ENCODE peak calls at places on chromosomes 6 and 20, in six cellular contexts. One of them, this sample, is unnamed. For H3K36me3, the result is how much of the 10 kb centered on the place peaks cover.

GRCh38 chr6:170124836-170125235 is 166.0 kb downstream of the DLL1 start:
- DNase-seq in CD8-positive, alpha-beta memory T cell: no peak
- DNase-seq in heart left ventricle: peak
- DNase-seq in BJ: no peak
- DNase-seq in SJSA1: no peak
- DNase-seq in heart right ventricle: no peak
- DNase-seq in this sample: no peak

GRCh38 chr6:43246301-43247114 is 3.2 kb downstream of the TTBK1 start:
- DNase-seq in CD8-positive, alpha-beta memory T cell: no peak
- DNase-seq in heart left ventricle: peak
- DNase-seq in BJ: no peak
- DNase-seq in SJSA1: no peak
- DNase-seq in heart right ventricle: peak
- DNase-seq in this sample: no peak

GRCh38 chr6:136312975-136313374 is 23.3 kb upstream of the BCLAF1 start:
- DNase-seq in CD8-positive, alpha-beta memory T cell: no peak
- DNase-seq in heart left ventricle: no peak
- DNase-seq in BJ: no peak
- DNase-seq in SJSA1: no peak
- DNase-seq in heart right ventricle: no peak
- DNase-seq in this sample: no peak

GRCh38 chr20:44134897-44135810 is 51.8 kb downstream of the JPH2 start:
- DNase-seq in CD8-positive, alpha-beta memory T cell: no peak
- DNase-seq in heart left ventricle: no peak
- DNase-seq in BJ: no peak
- DNase-seq in SJSA1: peak
- DNase-seq in heart right ventricle: no peak
- DNase-seq in this sample: no peak

GRCh38 chr6:155853011-155853410 is 397.4 kb upstream of the NOX3 start:
- DNase-seq in CD8-positive, alpha-beta memory T cell: no peak
- DNase-seq in heart left ventricle: no peak
- DNase-seq in BJ: no peak
- DNase-seq in SJSA1: no peak
- DNase-seq in heart right ventricle: no peak
- DNase-seq in this sample: no peak

GRCh38 chr6:20367716-20368485 is 33.8 kb upstream of the E2F3 start:
- DNase-seq in CD8-positive, alpha-beta memory T cell: no peak
- DNase-seq in heart left ventricle: no peak
- DNase-seq in BJ: no peak
- DNase-seq in SJSA1: no peak
- DNase-seq in heart right ventricle: no peak
- DNase-seq in this sample: no peak

GRCh38 chr6:56986611-56987010 is 31.7 kb downstream of the BEND6 start:
- DNase-seq in CD8-positive, alpha-beta memory T cell: no peak
- DNase-seq in heart left ventricle: no peak
- DNase-seq in BJ: no peak
- DNase-seq in SJSA1: no peak
- DNase-seq in heart right ventricle: no peak
- DNase-seq in this sample: no peak

GRCh38 chr6:13916230-13916944 is 8.4 kb upstream of the RNF182 start:
- DNase-seq in CD8-positive, alpha-beta memory T cell: no peak
- DNase-seq in heart left ventricle: no peak
- DNase-seq in BJ: no peak
- DNase-seq in SJSA1: no peak
- DNase-seq in heart right ventricle: no peak
- DNase-seq in this sample: no peak

GRCh38 chr20:19889011-19889953 is 127.9 kb upstream of the NAA20 start:
- DNase-seq in CD8-positive, alpha-beta memory T cell: no peak
- DNase-seq in heart left ventricle: peak
- DNase-seq in BJ: peak
- DNase-seq in SJSA1: peak
- DNase-seq in heart right ventricle: peak
- DNase-seq in this sample: no peak

GRCh38 chr6:108169801-108170606 is 4.2 kb downstream of the NR2E1 start:
- DNase-seq in CD8-positive, alpha-beta memory T cell: no peak
- DNase-seq in heart left ventricle: no peak
- DNase-seq in BJ: no peak
- DNase-seq in SJSA1: no peak
- DNase-seq in heart right ventricle: no peak
- DNase-seq in this sample: no peak

GRCh38 chr6:41706876-41707564 is 28.4 kb downstream of the TFEB start:
- DNase-seq in CD8-positive, alpha-beta memory T cell: no peak
- DNase-seq in heart left ventricle: no peak
- DNase-seq in BJ: no peak
- DNase-seq in SJSA1: no peak
- DNase-seq in heart right ventricle: no peak
- DNase-seq in this sample: no peak

GRCh38 chr20:2358006-2358405 is 22.7 kb upstream of the TGM6 start:
- DNase-seq in CD8-positive, alpha-beta memory T cell: no peak
- DNase-seq in heart left ventricle: no peak
- DNase-seq in BJ: no peak
- DNase-seq in SJSA1: no peak
- DNase-seq in heart right ventricle: no peak
- DNase-seq in this sample: no peak

GRCh38 chr6:139539852-139540251 is 165.4 kb upstream of the CITED2 start:
- DNase-seq in CD8-positive, alpha-beta memory T cell: no peak
- DNase-seq in heart left ventricle: peak
- DNase-seq in BJ: peak
- DNase-seq in SJSA1: peak
- DNase-seq in heart right ventricle: peak
- DNase-seq in this sample: no peak

GRCh38 chr20:41524980-41525613 is 93.1 kb downstream of the CHD6 start:
- DNase-seq in CD8-positive, alpha-beta memory T cell: no peak
- DNase-seq in heart left ventricle: peak
- DNase-seq in BJ: no peak
- DNase-seq in SJSA1: no peak
- DNase-seq in heart right ventricle: peak
- DNase-seq in this sample: no peak

GRCh38 chr6:12110523-12111154 is 98.5 kb downstream of the HIVEP1 start:
- DNase-seq in CD8-positive, alpha-beta memory T cell: no peak
- DNase-seq in heart left ventricle: no peak
- DNase-seq in BJ: no peak
- DNase-seq in SJSA1: no peak
- DNase-seq in heart right ventricle: no peak
- DNase-seq in this sample: no peak

GRCh38 chr6:93819189-93819588 is 399.8 kb upstream of the EPHA7 start:
- DNase-seq in CD8-positive, alpha-beta memory T cell: no peak
- DNase-seq in heart left ventricle: no peak
- DNase-seq in BJ: no peak
- DNase-seq in SJSA1: no peak
- DNase-seq in heart right ventricle: no peak
- DNase-seq in this sample: no peak

GRCh38 chr20:550611-551010 is 7.0 kb upstream of the CSNK2A1 start:
- DNase-seq in CD8-positive, alpha-beta memory T cell: no peak
- DNase-seq in heart left ventricle: no peak
- DNase-seq in BJ: no peak
- DNase-seq in SJSA1: no peak
- DNase-seq in heart right ventricle: no peak
- DNase-seq in this sample: no peak

GRCh38 chr20:49340161-49340966 is 62.5 kb upstream of the ZNFX1 start:
- DNase-seq in CD8-positive, alpha-beta memory T cell: no peak
- DNase-seq in heart left ventricle: no peak
- DNase-seq in BJ: no peak
- DNase-seq in SJSA1: peak
- DNase-seq in heart right ventricle: no peak
- DNase-seq in this sample: no peak

GRCh38 chr20:11755071-11755881 is 162.4 kb upstream of the BTBD3 start:
- DNase-seq in CD8-positive, alpha-beta memory T cell: no peak
- DNase-seq in heart left ventricle: no peak
- DNase-seq in BJ: peak
- DNase-seq in SJSA1: peak
- DNase-seq in heart right ventricle: no peak
- DNase-seq in this sample: no peak

GRCh38 chr6:35568967-35569606 is 56.4 kb upstream of the TULP1 start:
- DNase-seq in CD8-positive, alpha-beta memory T cell: no peak
- DNase-seq in heart left ventricle: no peak
- DNase-seq in BJ: no peak
- DNase-seq in SJSA1: no peak
- DNase-seq in heart right ventricle: peak
- DNase-seq in this sample: peak

GRCh38 chr6:43733471-43734293 is 36.3 kb upstream of the VEGFA start:
- DNase-seq in CD8-positive, alpha-beta memory T cell: no peak
- DNase-seq in heart left ventricle: no peak
- DNase-seq in BJ: no peak
- DNase-seq in SJSA1: no peak
- DNase-seq in heart right ventricle: no peak
- DNase-seq in this sample: no peak

GRCh38 chr20:54362283-54362682 is 113.1 kb upstream of the DOK5 start:
- DNase-seq in CD8-positive, alpha-beta memory T cell: no peak
- DNase-seq in heart left ventricle: no peak
- DNase-seq in BJ: no peak
- DNase-seq in SJSA1: no peak
- DNase-seq in heart right ventricle: no peak
- DNase-seq in this sample: no peak

GRCh38 chr6:10194816-10195639 is 219.8 kb downstream of the TFAP2A start:
- DNase-seq in CD8-positive, alpha-beta memory T cell: no peak
- DNase-seq in heart left ventricle: no peak
- DNase-seq in BJ: no peak
- DNase-seq in SJSA1: no peak
- DNase-seq in heart right ventricle: no peak
- DNase-seq in this sample: no peak

GRCh38 chr20:8647868-8648495 is 420.9 kb upstream of the PLCB4 start:
- DNase-seq in CD8-positive, alpha-beta memory T cell: no peak
- DNase-seq in heart left ventricle: peak
- DNase-seq in BJ: no peak
- DNase-seq in SJSA1: no peak
- DNase-seq in heart right ventricle: peak
- DNase-seq in this sample: no peak

GRCh38 chr6:72825265-72825918 is 203.5 kb downstream of the KCNQ5 start:
- DNase-seq in CD8-positive, alpha-beta memory T cell: no peak
- DNase-seq in heart left ventricle: no peak
- DNase-seq in BJ: no peak
- DNase-seq in SJSA1: peak
- DNase-seq in heart right ventricle: no peak
- DNase-seq in this sample: no peak

GRCh38 chr6:151071295-151071694 is 168.5 kb upstream of the AKAP12 start:
- DNase-seq in CD8-positive, alpha-beta memory T cell: no peak
- DNase-seq in heart left ventricle: peak
- DNase-seq in BJ: peak
- DNase-seq in SJSA1: peak
- DNase-seq in heart right ventricle: no peak
- DNase-seq in this sample: no peak

GRCh38 chr6:39301606-39302005 is 12.6 kb downstream of the KCNK17 start:
- DNase-seq in CD8-positive, alpha-beta memory T cell: no peak
- DNase-seq in heart left ventricle: no peak
- DNase-seq in BJ: no peak
- DNase-seq in SJSA1: no peak
- DNase-seq in heart right ventricle: no peak
- DNase-seq in this sample: no peak

GRCh38 chr6:32826996-32827395 is 10.2 kb upstream of the HLA-DOB start:
- DNase-seq in CD8-positive, alpha-beta memory T cell: no peak
- DNase-seq in heart left ventricle: no peak
- DNase-seq in BJ: no peak
- DNase-seq in SJSA1: no peak
- DNase-seq in heart right ventricle: no peak
- DNase-seq in this sample: no peak

GRCh38 chr6:32830936-32831335 is 7.6 kb downstream of the TAP2 start:
- DNase-seq in CD8-positive, alpha-beta memory T cell: no peak
- DNase-seq in heart left ventricle: no peak
- DNase-seq in BJ: no peak
- DNase-seq in SJSA1: no peak
- DNase-seq in heart right ventricle: no peak
- DNase-seq in this sample: no peak

GRCh38 chr6:32830017-32830416 is 8.5 kb downstream of the TAP2 start:
- DNase-seq in CD8-positive, alpha-beta memory T cell: no peak
- DNase-seq in heart left ventricle: no peak
- DNase-seq in BJ: no peak
- DNase-seq in SJSA1: no peak
- DNase-seq in heart right ventricle: no peak
- DNase-seq in this sample: no peak

GRCh38 chr6:32832535-32832934 is 6.0 kb downstream of the TAP2 start:
- DNase-seq in CD8-positive, alpha-beta memory T cell: no peak
- DNase-seq in heart left ventricle: no peak
- DNase-seq in BJ: no peak
- DNase-seq in SJSA1: no peak
- DNase-seq in heart right ventricle: no peak
- DNase-seq in this sample: no peak

GRCh38 chr6:32829495-32829894 is 9.0 kb downstream of the TAP2 start:
- DNase-seq in CD8-positive, alpha-beta memory T cell: no peak
- DNase-seq in heart left ventricle: no peak
- DNase-seq in BJ: no peak
- DNase-seq in SJSA1: no peak
- DNase-seq in heart right ventricle: no peak
- DNase-seq in this sample: no peak
- H3K36me3 ChIP-seq in CD8-positive, alpha-beta memory T cell: under half
- H3K36me3 ChIP-seq in heart left ventricle: under half
- H3K36me3 ChIP-seq in BJ: under half
- H3K36me3 ChIP-seq in SJSA1: half or more
- H3K36me3 ChIP-seq in heart right ventricle: half or more
- H3K36me3 ChIP-seq in this sample: under half

DNA sequence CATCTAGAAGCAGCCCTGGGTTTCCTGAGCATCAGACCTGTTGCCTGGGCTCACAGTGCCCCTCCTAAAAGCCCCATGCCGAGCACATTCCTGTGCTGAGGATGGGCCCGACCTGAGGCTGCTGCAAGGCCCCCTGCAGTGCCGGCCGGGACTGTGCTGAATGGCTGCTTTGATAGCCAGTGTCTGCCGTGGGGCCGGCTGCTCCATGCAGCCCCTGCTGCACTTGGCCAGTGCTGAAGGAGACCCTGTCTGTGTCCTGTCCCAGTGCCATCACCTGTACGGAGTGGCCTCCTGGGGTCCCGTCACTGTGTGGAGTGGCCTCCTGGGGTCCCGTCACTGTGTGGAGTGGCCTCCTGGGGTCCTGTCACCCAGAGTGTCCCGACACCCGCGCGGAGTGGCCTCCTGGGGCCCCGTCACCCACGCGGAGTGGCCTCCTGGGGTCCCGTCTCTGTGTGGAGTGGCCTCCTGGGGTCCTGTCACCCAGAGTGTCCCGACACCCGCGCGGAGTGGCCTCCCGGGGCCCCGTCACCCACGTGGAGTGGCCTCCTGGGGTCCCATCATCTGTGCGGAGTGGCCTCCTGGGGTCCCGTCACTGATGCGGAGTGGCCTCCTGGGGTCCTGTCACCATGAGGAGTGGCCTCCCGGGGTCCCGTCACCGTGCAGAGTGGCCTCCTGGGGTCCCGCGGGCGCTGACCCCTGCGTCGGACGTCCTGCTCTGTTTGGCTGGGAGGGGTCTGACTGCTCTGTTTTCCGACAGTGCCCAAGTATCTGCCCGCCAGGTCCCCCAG is 7.0 kb downstream of the COL9A3 start:
- DNase-seq in CD8-positive, alpha-beta memory T cell: no peak
- DNase-seq in heart left ventricle: no peak
- DNase-seq in BJ: no peak
- DNase-seq in SJSA1: no peak
- DNase-seq in heart right ventricle: peak
- DNase-seq in this sample: no peak
- H3K36me3 ChIP-seq in CD8-positive, alpha-beta memory T cell: under half
- H3K36me3 ChIP-seq in heart left ventricle: under half
- H3K36me3 ChIP-seq in BJ: under half
- H3K36me3 ChIP-seq in SJSA1: under half
- H3K36me3 ChIP-seq in heart right ventricle: under half
- H3K36me3 ChIP-seq in this sample: under half

GRCh38 chr6:37309692-37310091 is 44.1 kb upstream of the RNF8 start:
- DNase-seq in CD8-positive, alpha-beta memory T cell: no peak
- DNase-seq in heart left ventricle: no peak
- DNase-seq in BJ: no peak
- DNase-seq in SJSA1: no peak
- DNase-seq in heart right ventricle: no peak
- DNase-seq in this sample: no peak
- H3K36me3 ChIP-seq in CD8-positive, alpha-beta memory T cell: under half
- H3K36me3 ChIP-seq in heart left ventricle: under half
- H3K36me3 ChIP-seq in BJ: under half
- H3K36me3 ChIP-seq in SJSA1: under half
- H3K36me3 ChIP-seq in heart right ventricle: half or more
- H3K36me3 ChIP-seq in this sample: under half

GRCh38 chr6:15500901-15501805 is 161.7 kb downstream of the DTNBP1 start:
- DNase-seq in CD8-positive, alpha-beta memory T cell: no peak
- DNase-seq in heart left ventricle: peak
- DNase-seq in BJ: no peak
- DNase-seq in SJSA1: no peak
- DNase-seq in heart right ventricle: no peak
- DNase-seq in this sample: no peak
- H3K36me3 ChIP-seq in CD8-positive, alpha-beta memory T cell: under half
- H3K36me3 ChIP-seq in heart left ventricle: under half
- H3K36me3 ChIP-seq in BJ: under half
- H3K36me3 ChIP-seq in SJSA1: under half
- H3K36me3 ChIP-seq in heart right ventricle: half or more
- H3K36me3 ChIP-seq in this sample: under half